ENCODE peak calls at places on chromosomes 16 and 17, in four cellular contexts. M is nephron progenitor cell, T is fibroblast of pulmonary artery, V is prostate gland. C is an unnamed sample.

GRCh38 chr17:58322581-58323419 is 5.8 kb downstream of the TSPOAP1 start:
- DNase-seq in M (no peak), T (no peak), V (no peak), C (no peak)

GRCh38 chr16:89292443-89293078 is 75.1 kb downstream of the ZNF778 start:
- DNase-seq in M (no peak), T (no peak), V (no peak), C (no peak)

GRCh38 chr16:17467923-17468540 is 2.7 kb downstream of the XYLT1 start:
- DNase-seq in M (peak; percentile 70), T (peak; percentile 59), V (peak; percentile 66), C (no peak)

GRCh38 chr16:67477960-67478554 is 2.9 kb downstream of the ATP6V0D1 start:
- DNase-seq in M (no peak), T (no peak), V (no peak), C (no peak)

GRCh38 chr17:48890086-48890485 is 2.5 kb upstream of the ATP5MC1 start:
- DNase-seq in M (no peak), T (no peak), V (no peak), C (no peak)

GRCh38 chr17:8110456-8110804 is 7.9 kb downstream of the ALOXE3 start:
- DNase-seq in M (no peak), T (no peak), V (no peak), C (no peak)

GRCh38 chr17:45341389-45342158 is 24.8 kb upstream of the MAP3K14 start:
- DNase-seq in M (peak; percentile 85), T (peak; percentile 91), V (no peak), C (no peak)

GRCh38 chr16:78894872-78895271 is 705.7 kb downstream of the MAF start:
- DNase-seq in M (no peak), T (no peak), V (peak; percentile 34), C (no peak)

GRCh38 chr17:27264068-27264812 is 29.7 kb upstream of the WSB1 start:
- DNase-seq in M (no peak), T (no peak), V (no peak), C (no peak)

GRCh38 chr17:48429638-48430586 is at the start of gene SKAP1:
- DNase-seq in M (peak; percentile 56), T (no peak), V (no peak), C (peak; percentile 61)

GRCh38 chr17:66865151-66865550 is 30.2 kb downstream of the CACNG5 start:
- DNase-seq in M (no peak), T (no peak), V (no peak), C (no peak)

GRCh38 chr17:43722269-43722619 is 36.3 kb downstream of the SOST start:
- DNase-seq in M (no peak), T (no peak), V (no peak), C (no peak)

GRCh38 chr16:17461951-17462729 is 8.6 kb downstream of the XYLT1 start:
- DNase-seq in M (no peak), T (no peak), V (no peak), C (no peak)

GRCh38 chr17:69228576-69228975 is at the start of gene ABCA10:
- DNase-seq in M (no peak), T (peak; percentile 13), V (no peak), C (no peak)

GRCh38 chr17:62064791-62065563 is at the start of gene MED13:
- DNase-seq in M (peak; percentile 69), T (peak; percentile 33), V (peak; percentile 61), C (peak; percentile 58)

GRCh38 chr17:2083613-2084128 is 28.8 kb downstream of the HIC1 start:
- DNase-seq in M (no peak), T (no peak), V (no peak), C (no peak)

GRCh38 chr16:31201511-31202401 is 804 bp downstream of the PYCARD start:
- DNase-seq in M (peak; percentile 32), T (no peak), V (no peak), C (peak; percentile 31)

GRCh38 chr17:27290916-27291598 is 2.9 kb upstream of the WSB1 start:
- DNase-seq in M (no peak), T (no peak), V (peak; percentile 34), C (no peak)

GRCh38 chr17:82491533-82491932 is 28.0 kb upstream of the FOXK2 start:
- DNase-seq in M (no peak), T (no peak), V (no peak), C (no peak)

GRCh38 chr16:16120382-16121184 is 102.7 kb downstream of the ABCC6 start:
- DNase-seq in M (no peak), T (peak; percentile 48), V (no peak), C (no peak)

GRCh38 chr17:48043171-48043570 is 5.0 kb upstream of the NFE2L1 start:
- DNase-seq in M (no peak), T (no peak), V (no peak), C (no peak)

GRCh38 chr17:39591958-39592954 is 15.5 kb downstream of the NEUROD2 start:
- DNase-seq in M (peak; percentile 86), T (peak; percentile 61), V (no peak), C (no peak)

GRCh38 chr16:89918453-89919347 is at the start of gene MC1R:
- DNase-seq in M (peak; percentile 58), T (peak; percentile 51), V (no peak), C (peak; percentile 40)

GRCh38 chr16:24689128-24689527 is 40.3 kb upstream of the TNRC6A start:
- DNase-seq in M (peak; percentile 31), T (peak; percentile 73), V (no peak), C (no peak)

GRCh38 chr17:48907713-48908046 is 527 bp upstream of the UBE2Z start:
- DNase-seq in M (no peak), T (peak; percentile 68), V (no peak), C (no peak)

GRCh38 chr16:27243725-27244362 is 24.7 kb downstream of the NSMCE1 start:
- DNase-seq in M (no peak), T (no peak), V (no peak), C (no peak)

GRCh38 chr17:62778990-62779681 is 29.0 kb downstream of the MARCHF10 start:
- DNase-seq in M (no peak), T (peak; percentile 88), V (peak; percentile 14), C (no peak)

GRCh38 chr17:50603340-50603739 is 31.3 kb upstream of the ABCC3 start:
- DNase-seq in M (no peak), T (no peak), V (no peak), C (no peak)

GRCh38 chr16:76612497-76612896 is 335.3 kb downstream of the CNTNAP4 start:
- DNase-seq in M (no peak), T (no peak), V (no peak), C (no peak)

GRCh38 chr16:24009955-24010354 is 174.2 kb downstream of the PRKCB start:
- DNase-seq in M (no peak), T (no peak), V (no peak), C (no peak)

GRCh38 chr17:27239584-27239983 is 54.3 kb upstream of the WSB1 start:
- DNase-seq in M (no peak), T (no peak), V (no peak), C (no peak)

GRCh38 chr17:8698142-8699050 is 46.2 kb downstream of the CCDC42 start:
- DNase-seq in M (peak; percentile 53), T (peak; percentile 90), V (peak; percentile 68), C (no peak)

GRCh38 chr17:83079340-83079747 is at the start of gene METRNL:
- DNase-seq in M (peak; percentile 84), T (peak; percentile 62), V (peak; percentile 68), C (peak; percentile 66)

GRCh38 chr17:44204453-44204882 is 4.8 kb upstream of the ATXN7L3 start:
- DNase-seq in M (no peak), T (peak; percentile 46), V (no peak), C (no peak)

GRCh38 chr16:80804451-80805383 is at the start of gene CDYL2:
- DNase-seq in M (peak; percentile 73), T (peak; percentile 31), V (peak; percentile 43), C (peak; percentile 55)

GRCh38 chr17:30095507-30096244 is 20.9 kb upstream of the NSRP1 start:
- DNase-seq in M (peak; percentile 24), T (peak; percentile 85), V (no peak), C (no peak)
- TF ChIP-seq CTCF in M (peak; percentile 55), T (peak; percentile 77), V (no peak), C (no peak)

GRCh38 chr17:78575340-78575739 is 1.9 kb downstream of the DNAH17 start:
- DNase-seq in M (no peak), T (no peak), V (no peak), C (no peak)

GRCh38 chr17:78572277-78573205 is 4.7 kb downstream of the DNAH17 start:
- DNase-seq in M (peak; percentile 30), T (no peak), V (no peak), C (no peak)

GRCh38 chr17:78575899-78576298 is 1.3 kb downstream of the DNAH17 start:
- DNase-seq in M (no peak), T (no peak), V (no peak), C (no peak)

GRCh38 chr17:78576389-78577112 is 645 bp downstream of the DNAH17 start:
- DNase-seq in M (no peak), T (peak; percentile 41), V (no peak), C (no peak)

GRCh38 chr17:78573955-78574354 is 3.2 kb downstream of the DNAH17 start:
- DNase-seq in M (no peak), T (no peak), V (no peak), C (no peak)
- TF ChIP-seq CTCF in M (no peak), T (no peak), V (no peak), C (no peak)

GRCh38 chr17:81370304-81370703 is 25.0 kb upstream of the BAHCC1 start:
- DNase-seq in M (no peak), T (no peak), V (no peak), C (no peak)

GRCh38 chr17:81368623-81369022 is 26.6 kb upstream of the BAHCC1 start:
- DNase-seq in M (no peak), T (no peak), V (no peak), C (no peak)

GRCh38 chr17:81374890-81375289 is 20.4 kb upstream of the BAHCC1 start:
- DNase-seq in M (no peak), T (no peak), V (no peak), C (no peak)

GRCh38 chr17:81373536-81374160 is 21.6 kb upstream of the BAHCC1 start:
- DNase-seq in M (no peak), T (no peak), V (no peak), C (no peak)

GRCh38 chr17:81371910-81372760 is 23.1 kb upstream of the BAHCC1 start:
- DNase-seq in M (peak; percentile 49), T (peak; percentile 61), V (no peak), C (no peak)
- TF ChIP-seq CTCF in M (peak; percentile 32), T (peak; percentile 48), V (no peak), C (no peak)

GRCh38 chr16:1584926-1585487 is 26.9 kb downstream of the IFT140 start:
- DNase-seq in M (no peak), T (no peak), V (no peak), C (no peak)

GRCh38 chr16:1580256-1580655 is 31.6 kb downstream of the IFT140 start:
- DNase-seq in M (no peak), T (no peak), V (no peak), C (no peak)

GRCh38 chr16:1581804-1582203 is 30.1 kb downstream of the IFT140 start:
- DNase-seq in M (no peak), T (no peak), V (no peak), C (no peak)

GRCh38 chr16:1580956-1581355 is 30.9 kb downstream of the IFT140 start:
- DNase-seq in M (no peak), T (no peak), V (no peak), C (no peak)

GRCh38 chr16:1583180-1583579 is 28.7 kb downstream of the IFT140 start:
- DNase-seq in M (no peak), T (no peak), V (no peak), C (no peak)
- TF ChIP-seq CTCF in M (no peak), T (no peak), V (no peak), C (no peak)

C was measured in activated B cell treated with CpG ODN at 0.5 μM for 24 hours.